ENCODE peak calls at places on chromosome 19, in four cellular contexts. One of them, this sample, is unnamed.

GRCh38 chr19:5403968-5404640 is 51.1 kb upstream of the ZNRF4 start:
- DNase-seq in adrenal gland: peak
- DNase-seq in IMR-90: peak
- DNase-seq in tibial nerve: peak
- DNase-seq in this sample: peak

GRCh38 chr19:41940443-41941409 is 12.5 kb upstream of the ERFL start:
- DNase-seq in adrenal gland: no peak
- DNase-seq in IMR-90: no peak
- DNase-seq in tibial nerve: no peak
- DNase-seq in this sample: no peak

GRCh38 chr19:17949956-17950309 is 17.0 kb upstream of the KCNN1 start:
- DNase-seq in adrenal gland: no peak
- DNase-seq in IMR-90: no peak
- DNase-seq in tibial nerve: no peak
- DNase-seq in this sample: no peak

GRCh38 chr19:49744946-49745381 is 18.1 kb downstream of the TSKS start:
- DNase-seq in adrenal gland: no peak
- DNase-seq in IMR-90: no peak
- DNase-seq in tibial nerve: no peak
- DNase-seq in this sample: no peak

GRCh38 chr19:40803857-40804782 is 5.1 kb downstream of the EGLN2 start:
- DNase-seq in adrenal gland: no peak
- DNase-seq in IMR-90: no peak
- DNase-seq in tibial nerve: no peak
- DNase-seq in this sample: no peak

GRCh38 chr19:39705578-39706188 is 1.4 kb downstream of the LGALS14 start:
- DNase-seq in adrenal gland: no peak
- DNase-seq in IMR-90: no peak
- DNase-seq in tibial nerve: no peak
- DNase-seq in this sample: no peak

GRCh38 chr19:5988520-5989387 is 10.8 kb upstream of the RANBP3 start:
- DNase-seq in adrenal gland: no peak
- DNase-seq in IMR-90: peak
- DNase-seq in tibial nerve: no peak
- DNase-seq in this sample: no peak

GRCh38 chr19:51681286-51681956 is 11.7 kb upstream of the SPACA6 start:
- DNase-seq in adrenal gland: no peak
- DNase-seq in IMR-90: peak
- DNase-seq in tibial nerve: no peak
- DNase-seq in this sample: no peak

GRCh38 chr19:49614096-49614857 is 23.3 kb downstream of the PRR12 start:
- DNase-seq in adrenal gland: no peak
- DNase-seq in IMR-90: peak
- DNase-seq in tibial nerve: no peak
- DNase-seq in this sample: no peak

GRCh38 chr19:5580116-5580515 is 12.4 kb upstream of the TINCR start:
- DNase-seq in adrenal gland: no peak
- DNase-seq in IMR-90: no peak
- DNase-seq in tibial nerve: no peak
- DNase-seq in this sample: no peak

GRCh38 chr19:40424637-40425449 is 949 bp downstream of the SERTAD1 start:
- DNase-seq in adrenal gland: no peak
- DNase-seq in IMR-90: peak
- DNase-seq in tibial nerve: no peak
- DNase-seq in this sample: no peak

GRCh38 chr19:13629687-13630357 is 123.5 kb upstream of the CACNA1A start:
- DNase-seq in adrenal gland: no peak
- DNase-seq in IMR-90: peak
- DNase-seq in tibial nerve: no peak
- DNase-seq in this sample: no peak

GRCh38 chr19:48325265-48325910 is at the start of gene EMP3:
- DNase-seq in adrenal gland: peak
- DNase-seq in IMR-90: peak
- DNase-seq in tibial nerve: peak
- DNase-seq in this sample: peak

GRCh38 chr19:7787141-7787540 is 24.1 kb downstream of the CLEC4M start:
- DNase-seq in adrenal gland: peak
- DNase-seq in IMR-90: no peak
- DNase-seq in tibial nerve: no peak
- DNase-seq in this sample: no peak

GRCh38 chr19:54707932-54708331 is 16.3 kb upstream of the KIR3DL3 start:
- DNase-seq in adrenal gland: no peak
- DNase-seq in IMR-90: no peak
- DNase-seq in tibial nerve: no peak
- DNase-seq in this sample: no peak

GRCh38 chr19:14542721-14543328 is 13.4 kb downstream of the TECR start:
- DNase-seq in adrenal gland: no peak
- DNase-seq in IMR-90: no peak
- DNase-seq in tibial nerve: no peak
- DNase-seq in this sample: no peak

DNA sequence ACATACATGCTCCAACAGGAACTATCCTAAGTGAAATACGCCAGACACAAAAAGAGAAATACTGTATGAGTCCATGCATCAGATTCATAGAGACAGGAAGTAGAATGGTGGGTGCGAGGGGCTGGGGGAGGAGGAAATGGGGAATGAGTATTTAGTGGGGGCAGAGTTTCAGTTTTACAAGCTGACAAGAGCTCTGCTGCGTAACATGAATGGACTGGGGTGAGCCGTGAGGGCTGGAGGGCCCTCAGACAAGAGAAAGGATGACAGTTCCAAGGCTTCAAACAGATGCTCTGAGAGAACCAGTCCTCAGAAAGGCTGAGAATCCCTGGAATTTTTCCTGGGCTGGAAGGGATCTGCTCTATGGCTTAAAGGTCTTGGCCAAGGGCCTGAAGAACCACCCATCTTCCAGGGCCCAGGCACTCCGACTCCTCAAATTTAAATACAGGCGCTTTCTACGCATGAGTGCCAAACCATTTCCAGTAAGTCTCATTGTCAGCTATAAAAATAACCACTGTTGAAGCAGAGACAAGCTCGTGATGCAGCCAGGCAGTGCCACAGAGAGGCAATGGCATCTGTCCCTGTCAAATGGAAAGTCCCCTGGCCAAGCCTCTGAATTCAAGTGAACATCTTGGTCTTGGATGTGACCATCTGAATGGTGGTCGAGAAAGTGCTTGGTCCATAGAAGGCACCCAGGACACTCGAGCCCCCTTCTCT is 17.5 kb downstream of the KLF2 start:
- DNase-seq in adrenal gland: no peak
- DNase-seq in IMR-90: no peak
- DNase-seq in tibial nerve: no peak
- DNase-seq in this sample: no peak
- H3K4me3 ChIP-seq in adrenal gland: no peak
- H3K4me3 ChIP-seq in IMR-90: no peak
- H3K4me3 ChIP-seq in tibial nerve: no peak
- H3K4me3 ChIP-seq in this sample: no peak

DNA sequence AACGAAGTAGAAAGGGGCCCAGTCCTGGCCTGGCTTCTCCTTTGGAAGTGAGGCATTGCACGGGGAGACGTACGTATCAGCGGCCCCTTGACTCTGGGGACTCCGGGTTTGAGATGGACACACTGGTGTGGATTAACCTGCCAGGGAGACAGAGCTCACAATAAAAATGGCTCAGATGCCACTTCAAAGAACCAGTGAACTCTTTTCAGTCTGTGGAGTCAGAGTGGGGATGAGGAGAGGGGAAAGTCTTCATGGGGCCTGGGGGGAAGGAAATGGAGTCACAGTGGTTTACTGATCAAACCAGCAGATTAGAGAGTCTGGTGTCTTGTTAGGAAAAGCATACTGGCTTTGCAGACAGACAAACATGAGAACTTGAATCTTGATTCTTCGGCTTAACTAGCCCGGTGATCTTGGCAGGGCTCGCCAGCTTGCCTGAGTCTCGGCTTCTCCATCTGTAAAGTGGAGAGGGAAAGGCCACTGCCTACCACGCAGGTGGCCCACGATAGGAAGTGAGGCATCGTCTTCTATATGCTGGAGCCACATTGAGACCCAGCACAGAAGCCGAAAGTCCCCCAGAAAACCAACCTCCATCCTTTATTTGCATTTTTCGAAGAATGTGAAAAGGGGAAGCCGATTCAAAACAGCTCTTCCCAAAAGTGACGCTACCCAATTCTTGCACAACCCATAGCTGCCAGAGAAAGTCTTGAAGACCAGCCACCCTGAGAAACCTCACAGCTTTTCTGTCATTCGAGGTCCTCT is at the start of gene FFAR1:
- DNase-seq in adrenal gland: no peak
- DNase-seq in IMR-90: no peak
- DNase-seq in tibial nerve: no peak
- DNase-seq in this sample: peak
- TF ChIP-seq POLR2A in adrenal gland: no peak
- TF ChIP-seq POLR2A in IMR-90: no peak
- TF ChIP-seq POLR2A in tibial nerve: no peak
- TF ChIP-seq POLR2A in this sample: no peak

GRCh38 chr19:43778651-43779050 is 2.1 kb downstream of the KCNN4 start:
- DNase-seq in adrenal gland: no peak
- DNase-seq in IMR-90: no peak
- DNase-seq in tibial nerve: no peak
- DNase-seq in this sample: no peak
- H3K4me3 ChIP-seq in adrenal gland: no peak
- H3K4me3 ChIP-seq in IMR-90: no peak
- H3K4me3 ChIP-seq in tibial nerve: no peak
- H3K4me3 ChIP-seq in this sample: no peak

GRCh38 chr19:36116344-36116637 is 1.0 kb downstream of the TBCB start:
- DNase-seq in adrenal gland: no peak
- DNase-seq in IMR-90: no peak
- DNase-seq in tibial nerve: no peak
- DNase-seq in this sample: no peak

GRCh38 chr19:36113425-36113824 is 1.2 kb downstream of the POLR2I start:
- DNase-seq in adrenal gland: no peak
- DNase-seq in IMR-90: no peak
- DNase-seq in tibial nerve: no peak
- DNase-seq in this sample: no peak

GRCh38 chr19:36115453-36116343 is at the start of gene TBCB:
- DNase-seq in adrenal gland: no peak
- DNase-seq in IMR-90: peak
- DNase-seq in tibial nerve: peak
- DNase-seq in this sample: peak

GRCh38 chr19:36113895-36114762 is 546 bp downstream of the POLR2I start:
- DNase-seq in adrenal gland: peak
- DNase-seq in IMR-90: peak
- DNase-seq in tibial nerve: no peak
- DNase-seq in this sample: no peak

DNA sequence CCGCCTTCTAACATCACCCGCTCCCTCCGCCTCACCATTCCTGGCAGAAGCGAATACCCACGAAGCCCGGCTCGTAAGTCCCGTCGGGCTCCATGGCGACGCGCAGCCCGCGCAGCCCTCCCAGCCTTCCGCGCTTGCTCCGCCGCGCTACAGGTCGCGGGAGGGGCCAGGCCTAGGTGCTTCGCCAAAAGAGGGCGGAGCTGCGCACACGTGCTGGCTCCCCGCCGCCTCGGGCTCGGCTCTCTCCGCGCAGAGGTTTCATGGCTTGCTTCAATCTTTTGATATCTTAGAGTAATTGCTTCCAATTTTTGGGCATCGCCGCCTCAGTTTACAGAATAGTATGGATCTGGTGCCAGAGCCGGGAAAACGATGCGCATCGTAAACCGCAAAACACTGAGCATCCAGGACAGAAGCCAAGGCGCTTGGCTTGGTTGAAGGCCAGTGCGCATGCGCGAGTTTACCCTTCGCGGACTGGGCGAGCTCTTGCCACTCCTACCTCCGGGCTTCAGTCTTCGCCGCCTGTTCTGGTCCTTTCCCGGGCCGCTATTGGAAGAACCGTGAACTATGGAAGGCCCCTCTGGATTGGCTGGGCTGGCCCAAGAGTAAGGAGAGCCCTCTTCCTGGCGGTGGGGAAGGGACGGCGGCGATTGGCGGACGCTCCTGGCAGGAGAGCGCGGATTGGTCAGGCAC is at the start of gene POLR2I:
- DNase-seq in adrenal gland: peak
- DNase-seq in IMR-90: peak
- DNase-seq in tibial nerve: peak
- DNase-seq in this sample: peak
- TF ChIP-seq POLR2A in adrenal gland: no peak
- TF ChIP-seq POLR2A in IMR-90: peak
- TF ChIP-seq POLR2A in tibial nerve: peak
- TF ChIP-seq POLR2A in this sample: peak

DNA sequence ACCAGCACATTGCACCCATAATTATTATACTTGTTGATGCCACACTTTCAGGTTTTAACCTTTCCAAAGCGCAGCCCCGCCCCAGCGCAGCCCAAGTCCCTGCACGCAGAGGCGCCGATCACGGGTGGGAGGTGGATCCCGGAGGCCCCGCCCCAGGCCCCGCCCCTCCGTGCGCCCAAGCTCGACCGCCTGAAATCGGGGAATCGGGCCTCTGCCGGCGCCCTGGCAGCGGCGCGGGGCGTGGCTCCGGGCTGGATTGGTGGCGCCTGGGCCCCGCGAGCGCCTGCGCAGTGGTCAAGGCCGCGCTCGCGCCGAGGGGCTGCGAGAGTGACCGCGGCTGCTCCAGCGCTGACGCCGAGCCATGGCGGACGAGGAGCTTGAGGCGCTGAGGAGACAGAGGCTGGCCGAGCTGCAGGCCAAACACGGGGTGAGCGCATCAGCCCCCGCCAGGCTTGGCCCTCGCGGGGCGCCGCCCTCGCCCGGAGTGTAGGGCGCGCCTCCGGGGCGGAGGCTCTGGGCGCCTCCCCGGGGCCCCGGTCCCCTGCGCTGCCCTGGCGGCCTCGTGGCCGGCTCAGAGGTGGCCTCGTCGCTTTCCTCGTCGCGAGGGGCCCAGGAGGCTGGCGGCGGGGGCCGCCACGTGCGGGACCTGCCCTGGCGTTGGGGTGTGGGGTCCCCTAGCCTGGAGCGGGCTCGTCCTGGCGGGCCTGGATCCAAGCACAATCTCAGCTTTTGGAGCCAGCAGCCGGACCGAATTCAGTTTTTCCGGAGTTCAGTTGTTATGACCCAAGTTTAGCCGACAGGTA is at the start of gene PDCD5:
- DNase-seq in adrenal gland: peak
- DNase-seq in IMR-90: peak
- DNase-seq in tibial nerve: peak
- DNase-seq in this sample: peak
- H3K4me3 ChIP-seq in adrenal gland: peak
- H3K4me3 ChIP-seq in IMR-90: peak
- H3K4me3 ChIP-seq in tibial nerve: peak
- H3K4me3 ChIP-seq in this sample: peak

GRCh38 chr19:1383311-1384084 is at the start of gene NDUFS7:
- DNase-seq in adrenal gland: peak
- DNase-seq in IMR-90: peak
- DNase-seq in tibial nerve: peak
- DNase-seq in this sample: peak
- TF ChIP-seq POLR2A in adrenal gland: peak
- TF ChIP-seq POLR2A in IMR-90: peak
- TF ChIP-seq POLR2A in tibial nerve: peak
- TF ChIP-seq POLR2A in this sample: peak

This sample was measured in right lobe of liver.